ENCODE peak calls at places on chromosomes 16 and 17, in four cellular contexts. One of them, this sample, is unnamed.

GRCh38 chr16:711084-711483 is 3.8 kb upstream of the METRN start:
- DNase-seq in CD4-positive, alpha-beta T cell: no peak
- DNase-seq in natural killer cell: no peak
- DNase-seq in heart left ventricle: no peak
- DNase-seq in this sample: no peak

GRCh38 chr16:55513616-55514015 is 4.7 kb downstream of the LPCAT2 start:
- DNase-seq in CD4-positive, alpha-beta T cell: no peak
- DNase-seq in natural killer cell: no peak
- DNase-seq in heart left ventricle: no peak
- DNase-seq in this sample: no peak

GRCh38 chr16:89845417-89845816 is 17.1 kb downstream of the SPIRE2 start:
- DNase-seq in CD4-positive, alpha-beta T cell: no peak
- DNase-seq in natural killer cell: no peak
- DNase-seq in heart left ventricle: no peak
- DNase-seq in this sample: no peak

GRCh38 chr17:50372708-50373556 is at the start of the genes EME1 and MRPL27:
- DNase-seq in CD4-positive, alpha-beta T cell: peak; percentile 81
- DNase-seq in natural killer cell: peak; percentile 81
- DNase-seq in heart left ventricle: peak; percentile 92
- DNase-seq in this sample: peak; percentile 85

GRCh38 chr17:40341808-40342574 is 22.5 kb downstream of the GJD3 start:
- DNase-seq in CD4-positive, alpha-beta T cell: no peak
- DNase-seq in natural killer cell: peak; percentile 53
- DNase-seq in heart left ventricle: peak; percentile 90
- DNase-seq in this sample: peak; percentile 86

GRCh38 chr17:45147102-45147580 is 1.1 kb upstream of the HEXIM1 start:
- DNase-seq in CD4-positive, alpha-beta T cell: no peak
- DNase-seq in natural killer cell: no peak
- DNase-seq in heart left ventricle: peak; percentile 89
- DNase-seq in this sample: no peak

GRCh38 chr17:77282524-77283515 is 142.1 kb downstream of the SEC14L1 start:
- DNase-seq in CD4-positive, alpha-beta T cell: no peak
- DNase-seq in natural killer cell: no peak
- DNase-seq in heart left ventricle: no peak
- DNase-seq in this sample: no peak

GRCh38 chr17:34980353-34980680 is at the start of gene LIG3:
- DNase-seq in CD4-positive, alpha-beta T cell: peak; percentile 93
- DNase-seq in natural killer cell: peak; percentile 92
- DNase-seq in heart left ventricle: peak; percentile 96
- DNase-seq in this sample: peak; percentile 96

GRCh38 chr17:48894886-48895285 is 2.3 kb downstream of the ATP5MC1 start:
- DNase-seq in CD4-positive, alpha-beta T cell: no peak
- DNase-seq in natural killer cell: no peak
- DNase-seq in heart left ventricle: no peak
- DNase-seq in this sample: no peak

GRCh38 chr16:70380205-70380918 is 33.7 kb downstream of the DDX19A start:
- DNase-seq in CD4-positive, alpha-beta T cell: peak; percentile 64
- DNase-seq in natural killer cell: peak; percentile 45
- DNase-seq in heart left ventricle: peak; percentile 50
- DNase-seq in this sample: peak; percentile 78

DNA sequence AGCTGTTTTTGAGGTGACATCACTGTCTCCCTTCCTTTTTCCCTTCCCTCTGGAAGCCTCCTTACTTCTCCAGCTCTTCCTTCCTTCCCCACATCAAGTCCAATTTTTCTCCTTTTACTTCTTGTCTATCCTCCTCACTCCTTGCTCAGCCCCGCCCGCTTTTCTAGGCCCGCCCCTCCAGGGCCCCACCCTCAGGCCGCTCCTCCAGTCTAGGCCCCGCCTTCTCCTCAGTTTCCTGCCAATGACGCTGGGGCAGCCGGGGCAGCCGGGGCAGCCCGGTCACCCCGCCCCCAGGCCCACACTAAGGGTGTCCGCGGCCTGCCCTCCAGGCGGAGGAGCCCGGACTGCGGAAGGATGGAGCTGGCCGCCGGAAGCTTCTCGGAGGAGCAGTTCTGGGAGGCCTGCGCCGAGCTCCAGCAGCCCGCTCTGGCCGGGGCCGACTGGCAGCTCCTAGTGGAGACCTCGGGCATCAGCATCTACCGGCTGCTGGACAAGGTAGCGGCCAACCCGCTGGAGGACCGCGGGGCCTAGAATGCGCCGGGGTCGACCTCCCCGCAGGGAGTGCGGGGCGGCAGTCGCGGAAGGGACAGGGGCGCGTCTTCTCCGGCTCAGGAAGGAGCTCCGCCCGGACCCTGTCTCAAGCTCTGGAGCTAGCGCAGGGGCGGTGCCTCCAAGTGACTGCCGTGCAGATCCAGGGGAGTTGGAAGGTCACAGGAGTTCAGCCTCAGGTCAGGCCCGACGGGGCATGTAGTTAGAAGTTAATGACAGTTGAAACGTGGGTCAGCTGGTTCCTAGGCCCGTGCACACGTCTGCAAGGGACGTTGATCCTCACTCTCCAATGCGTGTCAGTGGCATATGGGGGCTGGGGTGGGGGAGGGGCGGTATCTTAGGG is at the start of gene PCTP:
- DNase-seq in CD4-positive, alpha-beta T cell: peak; percentile 80
- DNase-seq in natural killer cell: peak; percentile 71
- DNase-seq in heart left ventricle: peak; percentile 97
- DNase-seq in this sample: peak; percentile 90
- TF ChIP-seq CTCF in CD4-positive, alpha-beta T cell: peak; percentile 49
- TF ChIP-seq CTCF in natural killer cell: no peak
- TF ChIP-seq CTCF in heart left ventricle: peak; percentile 34
- TF ChIP-seq CTCF in this sample: peak; percentile 68

GRCh38 chr17:36950027-36950426 is 1.3 kb downstream of the AATF start:
- DNase-seq in CD4-positive, alpha-beta T cell: no peak
- DNase-seq in natural killer cell: no peak
- DNase-seq in heart left ventricle: no peak
- DNase-seq in this sample: no peak

GRCh38 chr17:36948717-36949460 is at the start of gene AATF:
- DNase-seq in CD4-positive, alpha-beta T cell: peak; percentile 98
- DNase-seq in natural killer cell: peak; percentile 99
- DNase-seq in heart left ventricle: peak; percentile 97
- DNase-seq in this sample: peak; percentile 98

GRCh38 chr17:36946726-36947091 is 2.0 kb upstream of the AATF start:
- DNase-seq in CD4-positive, alpha-beta T cell: no peak
- DNase-seq in natural killer cell: no peak
- DNase-seq in heart left ventricle: no peak
- DNase-seq in this sample: no peak

GRCh38 chr17:36949461-36949927 is 740 bp downstream of the AATF start:
- DNase-seq in CD4-positive, alpha-beta T cell: no peak
- DNase-seq in natural killer cell: no peak
- DNase-seq in heart left ventricle: no peak
- DNase-seq in this sample: no peak

GRCh38 chr17:36947922-36948716 is 635 bp upstream of the AATF start:
- DNase-seq in CD4-positive, alpha-beta T cell: no peak
- DNase-seq in natural killer cell: peak; percentile 18
- DNase-seq in heart left ventricle: no peak
- DNase-seq in this sample: no peak
- TF ChIP-seq CTCF in CD4-positive, alpha-beta T cell: no peak
- TF ChIP-seq CTCF in natural killer cell: no peak
- TF ChIP-seq CTCF in heart left ventricle: no peak
- TF ChIP-seq CTCF in this sample: no peak

GRCh38 chr17:53191878-53192277 is 630.8 kb upstream of the KIF2B start:
- DNase-seq in CD4-positive, alpha-beta T cell: no peak
- DNase-seq in natural killer cell: no peak
- DNase-seq in heart left ventricle: no peak
- DNase-seq in this sample: no peak

GRCh38 chr17:53186004-53186403 is 636.7 kb upstream of the KIF2B start:
- DNase-seq in CD4-positive, alpha-beta T cell: no peak
- DNase-seq in natural killer cell: no peak
- DNase-seq in heart left ventricle: no peak
- DNase-seq in this sample: no peak
- TF ChIP-seq CTCF in CD4-positive, alpha-beta T cell: no peak
- TF ChIP-seq CTCF in natural killer cell: no peak
- TF ChIP-seq CTCF in heart left ventricle: no peak
- TF ChIP-seq CTCF in this sample: peak; percentile 38

DNA sequence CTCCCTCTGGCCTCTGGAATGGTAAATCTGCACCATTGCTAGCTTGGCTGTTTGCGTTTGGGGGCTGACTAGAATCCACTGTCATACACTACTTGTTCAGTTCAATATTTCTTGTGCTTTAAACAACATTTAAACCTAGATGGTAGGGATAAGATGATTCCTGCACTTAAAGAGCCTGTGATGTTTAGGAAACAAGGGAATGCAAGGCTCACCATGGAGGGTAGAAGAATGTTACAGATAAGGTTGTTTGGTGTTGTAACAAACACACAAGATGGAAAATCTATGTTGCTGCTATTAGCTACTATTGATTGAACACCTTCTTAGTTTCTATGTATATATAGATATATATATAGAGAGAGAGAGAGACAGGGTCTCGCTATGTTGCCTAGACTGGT is 31.4 kb downstream of the YPEL2 start:
- DNase-seq in CD4-positive, alpha-beta T cell: no peak
- DNase-seq in natural killer cell: no peak
- DNase-seq in heart left ventricle: no peak
- DNase-seq in this sample: no peak
- TF ChIP-seq CTCF in CD4-positive, alpha-beta T cell: no peak
- TF ChIP-seq CTCF in natural killer cell: no peak
- TF ChIP-seq CTCF in heart left ventricle: no peak
- TF ChIP-seq CTCF in this sample: no peak

DNA sequence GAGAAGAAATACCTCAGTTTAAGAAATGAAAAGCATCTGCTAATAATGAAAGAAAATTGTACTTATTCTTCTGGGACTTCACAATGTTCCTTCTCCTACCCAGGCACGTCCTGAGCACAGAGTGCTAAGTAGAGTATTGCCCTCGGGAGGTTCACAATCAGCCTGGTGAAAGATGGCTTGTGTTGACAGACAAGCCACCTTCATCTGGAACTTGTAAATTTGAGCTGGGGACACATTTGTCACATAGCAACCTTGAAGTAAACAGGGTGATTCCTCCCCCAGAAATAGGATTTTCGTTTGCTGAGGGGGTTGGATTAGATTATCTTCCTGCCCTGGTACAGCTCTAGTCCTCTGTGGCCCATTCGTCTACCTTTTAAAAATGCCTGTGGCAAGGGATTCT is 34.4 kb upstream of the MYH2 start:
- DNase-seq in CD4-positive, alpha-beta T cell: no peak
- DNase-seq in natural killer cell: no peak
- DNase-seq in heart left ventricle: no peak
- DNase-seq in this sample: no peak
- TF ChIP-seq CTCF in CD4-positive, alpha-beta T cell: no peak
- TF ChIP-seq CTCF in natural killer cell: no peak
- TF ChIP-seq CTCF in heart left ventricle: no peak
- TF ChIP-seq CTCF in this sample: no peak

DNA sequence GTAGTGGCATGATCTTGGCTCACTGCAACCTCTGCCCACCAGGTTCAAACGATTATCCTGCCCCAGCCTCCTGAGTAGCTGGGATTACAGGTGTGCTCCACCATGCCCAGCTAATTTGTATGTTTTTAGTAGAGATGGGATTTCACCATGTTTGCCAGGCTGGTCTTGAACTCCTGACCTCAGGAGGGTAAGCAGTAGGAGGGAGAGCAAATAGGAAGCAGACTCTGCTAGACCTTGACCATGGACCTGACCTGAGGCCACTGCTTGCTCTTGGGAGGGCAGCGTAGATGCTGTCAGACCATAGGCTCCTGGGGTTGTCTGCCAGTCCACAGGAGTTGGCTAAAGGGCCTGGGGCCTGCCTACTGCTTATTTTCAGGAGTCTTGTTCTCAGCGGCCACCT is 28.6 kb downstream of the AKAP1 start:
- DNase-seq in CD4-positive, alpha-beta T cell: no peak
- DNase-seq in natural killer cell: no peak
- DNase-seq in heart left ventricle: no peak
- DNase-seq in this sample: no peak
- TF ChIP-seq CTCF in CD4-positive, alpha-beta T cell: no peak
- TF ChIP-seq CTCF in natural killer cell: no peak
- TF ChIP-seq CTCF in heart left ventricle: no peak
- TF ChIP-seq CTCF in this sample: no peak

GRCh38 chr16:88309905-88310259 is 72.9 kb upstream of the ZNF469 start:
- DNase-seq in CD4-positive, alpha-beta T cell: no peak
- DNase-seq in natural killer cell: no peak
- DNase-seq in heart left ventricle: no peak
- DNase-seq in this sample: no peak
- TF ChIP-seq CTCF in CD4-positive, alpha-beta T cell: no peak
- TF ChIP-seq CTCF in natural killer cell: no peak
- TF ChIP-seq CTCF in heart left ventricle: no peak
- TF ChIP-seq CTCF in this sample: no peak

GRCh38 chr17:6701719-6702118 is 11.4 kb downstream of the SLC13A5 start:
- DNase-seq in CD4-positive, alpha-beta T cell: no peak
- DNase-seq in natural killer cell: no peak
- DNase-seq in heart left ventricle: no peak
- DNase-seq in this sample: no peak
- TF ChIP-seq CTCF in CD4-positive, alpha-beta T cell: peak; percentile 27
- TF ChIP-seq CTCF in natural killer cell: no peak
- TF ChIP-seq CTCF in heart left ventricle: no peak
- TF ChIP-seq CTCF in this sample: peak; percentile 68